ENCODE peak calls at places on chromosomes 3 and 15, in six cellular contexts. F, W, Q, U, C and A are unnamed samples.

GRCh38 chr3:197463279-197463678 is 92.5 kb downstream of the BDH1 start:
- DNase-seq in W (no peak), U (no peak), C (peak), Q (no peak), F (no peak), A (no peak)

GRCh38 chr3:58071480-58071971 is 63.3 kb downstream of the FLNB start:
- DNase-seq in C (no peak), Q (no peak), F (no peak), W (no peak), U (no peak), A (no peak)

GRCh38 chr15:57079446-57079845 is 161.0 kb downstream of the TCF12 start:
- DNase-seq in Q (no peak), C (no peak), W (no peak), F (peak), U (peak), A (peak)

GRCh38 chr3:4828279-4829030 is 150.8 kb upstream of the BHLHE40 start:
- DNase-seq in W (peak), U (no peak), C (peak), F (no peak), Q (peak), A (no peak)

GRCh38 chr3:29919551-29919950 is 638.7 kb downstream of the RBMS3 start:
- DNase-seq in Q (no peak), F (no peak), U (no peak), W (no peak), C (no peak), A (no peak)

GRCh38 chr3:100463002-100463401 is 29.4 kb upstream of the TMEM45A start:
- DNase-seq in W (peak), U (peak), Q (peak), F (peak), C (peak), A (peak)

GRCh38 chr3:38143511-38143910 is 5.0 kb downstream of the MYD88 start:
- DNase-seq in U (no peak), W (no peak), Q (no peak), C (no peak), F (no peak), A (no peak)

GRCh38 chr15:99562238-99562637 is 3.5 kb upstream of the MEF2A start:
- DNase-seq in F (no peak), W (no peak), C (no peak), U (no peak), Q (no peak), A (no peak)

GRCh38 chr3:142332390-142332789 is 107.0 kb upstream of the GK5 start:
- DNase-seq in W (no peak), F (no peak), C (no peak), U (no peak), Q (no peak), A (no peak)

GRCh38 chr15:56185980-56186379 is 57.7 kb downstream of the RFX7 start:
- DNase-seq in Q (no peak), U (no peak), W (no peak), F (no peak), C (no peak), A (no peak)

GRCh38 chr15:32909431-32909830 is 191.6 kb downstream of the GREM1 start:
- DNase-seq in F (no peak), Q (peak), C (peak), U (peak), W (no peak), A (no peak)

GRCh38 chr15:48360841-48361240 is 29.6 kb downstream of the DUT start:
- DNase-seq in F (no peak), W (no peak), C (peak), U (no peak), Q (no peak), A (no peak)

GRCh38 chr3:52609316-52609815 is 73.0 kb downstream of the UQCC5 start:
- DNase-seq in Q (no peak), C (peak), U (no peak), F (no peak), W (no peak), A (no peak)

GRCh38 chr3:43176666-43177065 is 70.8 kb upstream of the POMGNT2 start:
- DNase-seq in C (no peak), Q (no peak), F (no peak), U (peak), W (no peak), A (no peak)

GRCh38 chr15:85583404-85584390 is 203.3 kb downstream of the AKAP13 start:
- DNase-seq in C (no peak), F (peak), U (peak), Q (peak), W (no peak), A (no peak)

GRCh38 chr3:194485876-194486539 is 794 bp downstream of the ATP13A3 start:
- DNase-seq in W (peak), Q (no peak), C (peak), F (peak), U (peak), A (peak)

GRCh38 chr3:45402138-45402537 is 13.8 kb downstream of the LARS2 start:
- DNase-seq in Q (no peak), F (no peak), U (no peak), C (no peak), W (no peak), A (no peak)

GRCh38 chr15:83698294-83698693 is 44.4 kb downstream of the ADAMTSL3 start:
- DNase-seq in Q (peak), C (peak), W (no peak), U (no peak), F (no peak), A (no peak)

GRCh38 chr15:64246364-64247189 is 83.8 kb upstream of the PPIB start:
- DNase-seq in F (no peak), U (peak), W (peak), Q (peak), C (peak), A (peak)

GRCh38 chr3:86774082-86774691 is 216.8 kb downstream of the VGLL3 start:
- DNase-seq in U (peak), C (peak), W (no peak), Q (peak), F (peak), A (peak)

GRCh38 chr3:194407423-194407822 is 8.4 kb upstream of the GP5 start:
- DNase-seq in C (peak), Q (peak), W (no peak), F (no peak), U (peak), A (no peak)

GRCh38 chr15:80081390-80081789 is 21.9 kb downstream of the ZFAND6 start:
- DNase-seq in Q (no peak), U (no peak), C (no peak), W (no peak), F (no peak), A (no peak)

GRCh38 chr3:117842086-117842485 is 1132.5 kb downstream of the TUSC7 start:
- DNase-seq in C (no peak), W (no peak), Q (no peak), U (no peak), F (no peak), A (no peak)

GRCh38 chr15:90213123-90213817 is 12.1 kb downstream of the SEMA4B start:
- DNase-seq in C (no peak), F (no peak), U (no peak), W (peak), Q (no peak), A (no peak)
- H3K9ac ChIP-seq in C (no peak), F (no peak), U (no peak), W (peak), Q (no peak), A (no peak)

DNA sequence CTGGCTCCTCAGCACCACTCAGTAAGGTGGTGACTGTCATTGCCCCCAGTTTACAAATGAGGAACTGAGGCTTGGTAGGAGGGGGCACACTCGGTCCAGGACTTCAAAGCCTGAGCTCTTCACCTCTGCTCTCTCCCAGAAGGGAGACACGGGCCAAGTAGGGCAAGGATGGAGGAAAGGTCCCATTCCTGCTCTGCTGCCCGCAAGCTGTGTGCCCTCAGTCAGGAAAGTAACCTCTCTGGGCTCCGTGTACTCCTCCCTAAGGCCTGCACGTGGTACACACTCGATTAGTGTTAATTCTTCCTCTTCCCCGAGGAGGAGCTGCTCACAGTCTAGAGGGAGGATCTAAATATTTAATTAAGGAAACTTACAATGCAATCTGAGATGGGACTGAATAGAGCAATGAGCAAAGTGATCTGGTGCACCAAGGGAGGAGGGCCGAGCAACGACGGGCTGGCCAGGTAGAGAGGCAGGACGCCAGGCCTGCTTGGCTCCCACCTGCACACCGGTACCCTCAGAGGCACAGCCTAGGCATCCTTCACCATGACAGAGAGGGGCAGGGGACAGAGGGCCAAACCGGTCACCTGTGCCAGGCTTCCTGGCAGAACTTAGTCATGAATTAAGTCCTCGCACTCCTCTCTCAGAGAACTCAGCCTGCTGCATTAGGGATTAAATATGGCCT is 47.2 kb upstream of the IQSEC1 start:
- DNase-seq in W (no peak), U (no peak), C (no peak), Q (no peak), F (no peak), A (no peak)
- TF ChIP-seq EZH2 in W (no peak), U (no peak), C (no peak), Q (no peak), F (no peak), A (no peak)

GRCh38 chr3:134332344-134332743 is 41.9 kb downstream of the AMOTL2 start:
- DNase-seq in Q (no peak), F (no peak), C (no peak), W (no peak), U (no peak), A (no peak)

GRCh38 chr3:134334901-134335280 is 39.4 kb downstream of the AMOTL2 start:
- DNase-seq in Q (no peak), C (no peak), W (no peak), U (no peak), F (no peak), A (no peak)

GRCh38 chr3:134333522-134334181 is 40.6 kb downstream of the AMOTL2 start:
- DNase-seq in U (no peak), W (no peak), Q (peak), C (peak), F (peak), A (no peak)

GRCh38 chr3:134336587-134336986 is 37.7 kb downstream of the AMOTL2 start:
- DNase-seq in U (no peak), F (no peak), Q (peak), C (peak), W (no peak), A (no peak)

DNA sequence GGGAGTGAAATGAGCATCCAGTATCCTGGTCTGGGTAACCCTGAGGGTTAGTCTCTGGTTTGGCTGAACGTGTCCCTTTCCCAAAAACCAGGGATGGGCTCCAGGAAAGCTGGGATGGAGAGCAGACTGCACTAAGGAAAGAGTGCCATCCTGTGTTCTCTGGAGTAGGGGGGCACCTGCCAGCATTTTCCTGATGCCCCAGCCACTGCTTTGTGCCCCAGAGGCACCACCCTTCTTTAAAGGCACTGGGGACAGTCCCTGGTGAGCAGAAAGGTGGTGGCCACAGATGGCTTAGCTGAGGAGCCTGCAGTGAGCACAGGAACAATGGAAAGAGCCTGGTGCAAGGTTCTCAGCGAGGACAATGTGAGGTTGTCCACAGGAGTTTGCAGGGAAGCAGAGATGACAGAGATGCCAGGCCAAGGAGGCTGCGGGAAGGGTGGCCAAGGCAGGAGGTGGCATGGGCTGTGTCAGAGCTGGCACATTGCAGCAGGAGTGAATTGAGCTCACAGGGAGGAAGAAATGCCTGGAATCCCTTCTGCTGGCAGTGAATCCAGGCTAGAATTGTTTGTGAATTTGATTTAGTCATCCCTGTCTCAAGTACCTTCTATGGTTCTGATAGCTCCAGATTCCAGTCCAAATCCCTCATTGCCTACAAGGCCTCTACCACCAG is 39.9 kb downstream of the AMOTL2 start:
- DNase-seq in U (no peak), Q (no peak), W (no peak), C (peak), F (no peak), A (no peak)
- H3K9ac ChIP-seq in U (no peak), Q (no peak), W (no peak), C (peak), F (no peak), A (no peak)

GRCh38 chr3:122984650-122985049 is 42.9 kb downstream of the SEMA5B start:
- DNase-seq in U (no peak), F (no peak), C (no peak), W (no peak), Q (no peak), A (no peak)

GRCh38 chr3:122984007-122984406 is 43.6 kb downstream of the SEMA5B start:
- DNase-seq in C (no peak), W (no peak), U (no peak), Q (no peak), F (peak), A (no peak)

GRCh38 chr3:122987231-122987630 is 40.3 kb downstream of the SEMA5B start:
- DNase-seq in U (no peak), F (peak), W (no peak), C (no peak), Q (no peak), A (no peak)

GRCh38 chr3:122986790-122987189 is 40.8 kb downstream of the SEMA5B start:
- DNase-seq in U (no peak), Q (no peak), C (no peak), F (peak), W (no peak), A (no peak)

GRCh38 chr3:122985539-122985938 is 42.0 kb downstream of the SEMA5B start:
- DNase-seq in C (no peak), F (peak), W (no peak), Q (no peak), U (no peak), A (no peak)
- TF ChIP-seq EZH2 in C (no peak), F (no peak), W (no peak), Q (no peak), U (no peak), A (no peak)

GRCh38 chr3:134460965-134461364 is 24.8 kb downstream of the ANAPC13 start:
- DNase-seq in U (no peak), F (no peak), W (no peak), Q (peak), C (peak), A (no peak)

GRCh38 chr3:134459506-134460041 is 26.2 kb downstream of the ANAPC13 start:
- DNase-seq in Q (no peak), W (no peak), F (no peak), U (no peak), C (no peak), A (no peak)

GRCh38 chr3:134458451-134458850 is 27.3 kb downstream of the ANAPC13 start:
- DNase-seq in C (no peak), U (no peak), W (no peak), Q (no peak), F (no peak), A (no peak)

GRCh38 chr3:134456121-134456520 is 29.7 kb downstream of the ANAPC13 start:
- DNase-seq in F (no peak), U (no peak), Q (no peak), C (no peak), W (no peak), A (no peak)

DNA sequence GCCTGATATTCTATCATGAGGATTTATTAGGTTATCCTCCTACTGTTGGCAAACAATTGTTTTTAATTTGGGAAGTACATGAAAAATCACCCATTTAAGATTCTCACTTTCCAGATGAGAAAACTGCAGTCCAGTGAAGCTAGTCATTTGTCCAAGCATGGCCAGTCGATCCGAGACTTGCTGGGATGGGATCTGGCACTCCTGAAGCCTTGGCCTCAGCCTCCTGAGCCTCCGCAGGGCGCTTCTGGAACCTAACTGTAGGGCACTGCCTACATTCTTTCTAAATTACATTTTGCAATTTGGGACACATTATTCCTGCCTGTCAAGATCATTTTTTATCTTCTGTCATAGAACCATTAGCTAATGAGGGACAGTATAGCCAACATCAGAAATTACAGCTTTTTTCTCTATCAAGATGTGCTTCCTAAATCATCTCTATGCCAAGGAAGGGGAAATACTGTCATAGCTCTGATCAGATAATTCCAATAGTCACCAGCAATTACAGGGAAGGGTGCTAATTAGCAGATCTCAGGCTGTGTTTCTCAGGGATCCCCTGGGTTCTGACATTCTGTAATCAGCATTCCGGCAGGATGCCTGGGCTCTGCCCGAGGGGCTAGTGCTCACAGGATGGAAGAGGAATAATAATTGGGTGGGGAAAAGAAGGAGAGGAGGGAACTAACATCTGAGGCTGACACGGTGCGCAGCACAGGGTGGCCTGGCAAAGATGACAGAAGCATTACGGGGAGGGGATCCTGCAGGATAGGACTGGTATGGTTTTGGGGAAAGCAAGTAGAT is 28.3 kb downstream of the ANAPC13 start:
- DNase-seq in C (peak), U (no peak), F (no peak), W (no peak), Q (no peak), A (no peak)
- H3K9ac ChIP-seq in C (peak), U (no peak), F (no peak), W (no peak), Q (no peak), A (no peak)

GRCh38 chr3:179186426-179186825 is 38.3 kb downstream of the PIK3CA start:
- DNase-seq in W (no peak), U (no peak), F (no peak), Q (no peak), C (no peak), A (no peak)
- TF ChIP-seq EZH2 in W (no peak), U (no peak), F (no peak), Q (no peak), C (no peak), A (no peak)

DNA sequence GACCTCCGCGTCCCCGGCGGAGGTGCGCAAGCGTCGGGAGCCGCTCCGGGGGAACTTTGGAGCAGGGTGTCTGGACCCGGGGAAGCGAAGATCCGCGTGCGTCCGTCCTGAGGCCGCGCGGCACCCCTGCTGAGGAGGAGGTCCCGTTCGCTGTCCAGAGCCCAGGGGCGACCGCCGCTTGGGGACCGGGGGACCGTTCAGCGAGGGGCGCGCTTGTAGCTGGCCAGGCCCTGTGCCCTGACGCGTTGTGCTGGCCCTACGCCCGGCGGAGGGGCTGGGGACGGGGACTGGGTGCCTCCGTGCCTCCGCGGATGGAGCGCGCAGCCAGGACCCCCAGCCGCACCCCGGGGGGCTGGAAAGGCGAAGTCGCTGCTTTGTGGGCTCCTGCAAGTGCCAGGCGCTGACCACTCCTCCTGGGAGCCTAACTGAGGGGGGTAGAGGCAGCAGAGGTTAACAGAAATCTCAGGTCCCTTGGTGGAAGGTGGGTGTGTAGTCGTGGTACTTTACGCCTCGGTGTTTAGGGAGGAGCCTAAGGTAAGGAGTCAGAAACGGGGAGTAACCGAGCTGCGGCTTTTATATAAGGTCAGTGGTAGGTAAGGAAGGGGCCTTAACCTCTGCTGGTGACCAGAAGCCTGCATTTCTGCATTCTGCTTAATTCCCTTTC is at the start of gene PPARG:
- DNase-seq in U (no peak), F (peak), C (peak), W (no peak), Q (peak), A (no peak)
- H3K9ac ChIP-seq in U (no peak), F (no peak), C (peak), W (no peak), Q (peak), A (no peak)

GRCh38 chr3:128056258-128056657 is 4.0 kb downstream of the SEC61A1 start:
- DNase-seq in W (no peak), U (no peak), Q (no peak), F (no peak), C (no peak), A (no peak)
- TF ChIP-seq EZH2 in W (no peak), U (no peak), Q (no peak), F (no peak), C (no peak), A (no peak)

GRCh38 chr3:15616053-15616452 is 14.5 kb downstream of the BTD start:
- DNase-seq in U (no peak), W (no peak), Q (peak), F (no peak), C (peak), A (no peak)
- H3K9ac ChIP-seq in U (no peak), W (no peak), Q (no peak), F (no peak), C (no peak), A (no peak)

DNA sequence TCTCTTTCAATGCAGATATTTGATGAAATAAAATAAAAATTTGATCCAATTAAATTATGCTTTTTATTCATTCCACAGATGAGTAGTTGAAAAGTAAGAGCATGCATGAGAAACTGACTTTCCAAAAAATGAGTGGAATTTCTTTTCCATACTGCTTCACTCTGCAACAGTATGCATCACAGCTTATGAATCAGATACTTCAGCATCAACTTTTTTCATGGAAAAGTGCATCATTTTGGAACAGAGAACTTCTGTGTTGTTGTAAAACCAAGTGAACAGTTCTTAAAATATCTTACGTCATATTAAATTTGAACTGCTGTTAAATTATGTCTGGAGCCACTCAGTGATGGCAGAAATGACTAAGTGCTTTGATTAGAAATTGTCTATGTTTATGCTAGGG is 16.7 kb upstream of the SLC7A14 start:
- DNase-seq in F (no peak), W (no peak), U (no peak), C (peak), Q (no peak), A (no peak)
- TF ChIP-seq EZH2 in F (no peak), W (no peak), U (no peak), C (no peak), Q (no peak), A (no peak)